ENCODE peak calls at places on chromosomes 13 and 19, in nine cellular contexts. X is cardiac fibroblast; S is posterior cingulate gyrus; B is COLO829; C is glomerular endothelial cell; Y is NCI-H1417 treated with DMSO at 0.1 percent for 48 hours; R is T-helper 17 cell; Q is activated CD4-positive, alpha-beta T cell treated with anti-CD3 and anti-CD28 coated beads for 48 hours; E is AG04450. P is an unnamed sample.

GRCh38 chr13:31775686-31776085 is 36.4 kb downstream of the RXFP2 start:
- DNase-seq in X (peak; percentile 71), S (no peak), B (no peak), C (no peak), Y (no peak), R (no peak), Q (no peak), E (no peak), P (no peak)

GRCh38 chr19:7366701-7367420 is 18.1 kb downstream of the ARHGEF18 start:
- DNase-seq in X (peak; percentile 72), S (no peak), B (peak; percentile 30), C (peak; percentile 33), Y (no peak), R (no peak), Q (peak; percentile 40), E (no peak), P (no peak)

GRCh38 chr19:58468216-58468839 is 1.4 kb downstream of the ZNF324 start:
- DNase-seq in X (no peak), S (no peak), B (no peak), C (no peak), Y (no peak), R (no peak), Q (no peak), E (no peak), P (no peak)

GRCh38 chr19:29667390-29667783 is 2.1 kb downstream of the PLEKHF1 start:
- DNase-seq in X (no peak), S (no peak), B (no peak), C (no peak), Y (no peak), R (no peak), Q (peak; percentile 34), E (no peak), P (no peak)

GRCh38 chr19:38838986-38839761 is 7.6 kb upstream of the ECH1 start:
- DNase-seq in X (no peak), S (no peak), B (no peak), C (no peak), Y (no peak), R (no peak), Q (no peak), E (no peak), P (no peak)

GRCh38 chr13:32746474-32746873 is 160.2 kb downstream of the PDS5B start:
- DNase-seq in X (no peak), S (no peak), B (no peak), C (no peak), Y (no peak), R (no peak), Q (no peak), E (no peak), P (no peak)

GRCh38 chr13:26962671-26963070 is 202.1 kb upstream of the GPR12 start:
- DNase-seq in X (no peak), S (no peak), B (no peak), C (no peak), Y (no peak), R (no peak), Q (no peak), E (no peak), P (no peak)

GRCh38 chr13:26529441-26529840 is 28.0 kb upstream of the WASF3 start:
- DNase-seq in X (peak; percentile 71), S (no peak), B (peak; percentile 35), C (peak; percentile 4), Y (no peak), R (no peak), Q (peak; percentile 32), E (peak; percentile 26), P (no peak)

GRCh38 chr13:80962173-80962572 is 621.2 kb upstream of the SPRY2 start:
- DNase-seq in X (peak; percentile 51), S (no peak), B (no peak), C (no peak), Y (no peak), R (no peak), Q (no peak), E (no peak), P (no peak)

GRCh38 chr13:105346141-105346766 is 1189.2 kb downstream of the EFNB2 start:
- DNase-seq in X (peak; percentile 80), S (no peak), B (no peak), C (peak; percentile 18), Y (no peak), R (no peak), Q (no peak), E (peak; percentile 52), P (no peak)

GRCh38 chr13:99303863-99304521 is 3.2 kb downstream of the GPR183 start:
- DNase-seq in X (no peak), S (no peak), B (no peak), C (no peak), Y (no peak), R (peak; percentile 38), Q (peak; percentile 80), E (no peak), P (peak; percentile 46)

GRCh38 chr19:45577111-45577905 is 7.3 kb downstream of the OPA3 start:
- DNase-seq in X (peak; percentile 97), S (no peak), B (peak; percentile 45), C (no peak), Y (no peak), R (no peak), Q (no peak), E (peak; percentile 80), P (no peak)

GRCh38 chr13:30165791-30166190 is 141.6 kb downstream of the KATNAL1 start:
- DNase-seq in X (peak; percentile 50), S (no peak), B (peak; percentile 59), C (no peak), Y (no peak), R (no peak), Q (no peak), E (no peak), P (no peak)

GRCh38 chr19:51703655-51704515 is 10.8 kb downstream of the SPACA6 start:
- DNase-seq in X (peak; percentile 92), S (peak; percentile 92), B (peak; percentile 90), C (no peak), Y (no peak), R (peak; percentile 95), Q (peak; percentile 97), E (peak; percentile 67), P (peak; percentile 97)

GRCh38 chr19:49710372-49710951 is 19.5 kb downstream of the CPT1C start:
- DNase-seq in X (peak; percentile 75), S (no peak), B (no peak), C (no peak), Y (no peak), R (no peak), Q (no peak), E (no peak), P (no peak)

GRCh38 chr19:3075605-3076431 is 13.5 kb upstream of the TLE5 start:
- DNase-seq in X (peak; percentile 33), S (peak; percentile 54), B (no peak), C (no peak), Y (peak; percentile 53), R (peak; percentile 78), Q (peak; percentile 86), E (no peak), P (peak; percentile 70)

GRCh38 chr13:29832899-29833298 is 17.5 kb downstream of the UBL3 start:
- DNase-seq in X (no peak), S (no peak), B (no peak), C (no peak), Y (no peak), R (no peak), Q (no peak), E (no peak), P (no peak)

GRCh38 chr13:71117920-71118319 is 749.1 kb downstream of the DACH1 start:
- DNase-seq in X (no peak), S (no peak), B (no peak), C (no peak), Y (no peak), R (no peak), Q (no peak), E (no peak), P (no peak)

GRCh38 chr13:114119196-114119595 is 13.2 kb downstream of the RASA3 start:
- DNase-seq in X (peak; percentile 91), S (no peak), B (peak; percentile 63), C (peak; percentile 85), Y (no peak), R (no peak), Q (no peak), E (peak; percentile 85), P (no peak)

GRCh38 chr19:10712754-10713153 is 5.1 kb upstream of the DNM2 start:
- DNase-seq in X (no peak), S (no peak), B (no peak), C (no peak), Y (no peak), R (no peak), Q (no peak), E (no peak), P (no peak)

P was measured in activated T-helper 9 cell treated with anti-CD3 and anti-CD28 coated beads, Interleukin-2, amount 50 U/mL, for 16 hours.